ENCODE peak calls at places on chromosome 22, in eight cellular contexts. D, Q, S, E, A, K, F and R are unnamed samples.

GRCh38 chr22:27662359-27663030 is 139.1 kb downstream of the MN1 start:
- DNase-seq in F (no peak), Q (peak), E (no peak), A (no peak), S (no peak), K (no peak), D (no peak), R (peak)

GRCh38 chr22:48187272-48187855 is 1424.9 kb downstream of the TBC1D22A start:
- DNase-seq in D (no peak), F (no peak), K (no peak), E (no peak), S (no peak), Q (no peak), A (no peak), R (no peak)

GRCh38 chr22:45460288-45461109 is 42.2 kb upstream of the FBLN1 start:
- DNase-seq in S (no peak), K (no peak), A (no peak), D (no peak), E (no peak), Q (peak), F (no peak), R (peak)

GRCh38 chr22:37032134-37032534 is 12.6 kb downstream of the MPST start:
- DNase-seq in E (no peak), F (peak), S (no peak), D (no peak), A (no peak), K (no peak), Q (no peak), R (no peak)

GRCh38 chr22:44670220-44670983 is 31.6 kb upstream of the PRR5 start:
- DNase-seq in S (no peak), E (no peak), A (no peak), K (no peak), F (no peak), Q (no peak), D (no peak), R (no peak)

GRCh38 chr22:47285981-47286380 is 523.5 kb downstream of the TBC1D22A start:
- DNase-seq in E (no peak), S (no peak), K (no peak), A (no peak), F (no peak), D (no peak), Q (no peak), R (no peak)

GRCh38 chr22:26642465-26643367 is 14.7 kb upstream of the MIAT start:
- DNase-seq in A (no peak), Q (no peak), K (no peak), S (peak), D (no peak), E (no peak), F (no peak), R (no peak)

GRCh38 chr22:43955883-43956286 is 643 bp downstream of the SAMM50 start:
- DNase-seq in S (no peak), K (no peak), A (no peak), D (no peak), Q (no peak), F (peak), E (no peak), R (no peak)

GRCh38 chr22:44521326-44521725 is 23.3 kb upstream of the RTL6 start:
- DNase-seq in D (no peak), Q (no peak), S (no peak), E (no peak), A (no peak), F (no peak), K (no peak), R (no peak)

GRCh38 chr22:37186997-37187522 is 987 bp downstream of the C1QTNF6 start:
- DNase-seq in E (no peak), F (no peak), S (no peak), A (no peak), K (no peak), Q (no peak), D (no peak), R (no peak)

GRCh38 chr22:33687464-33687863 is 232.8 kb downstream of the LARGE1 start:
- DNase-seq in S (no peak), F (no peak), K (no peak), D (no peak), Q (no peak), A (no peak), E (no peak), R (no peak)

GRCh38 chr22:49267996-49268395 is 559.7 kb downstream of the BRD1 start:
- DNase-seq in S (no peak), D (no peak), Q (no peak), K (no peak), A (no peak), E (no peak), F (no peak), R (no peak)

GRCh38 chr22:46619830-46620501 is at the start of gene GRAMD4:
- DNase-seq in E (peak), F (no peak), Q (no peak), S (no peak), A (no peak), D (no peak), K (no peak), R (no peak)

GRCh38 chr22:37549704-37550059 is 10.6 kb upstream of the CDC42EP1 start:
- DNase-seq in D (peak), K (no peak), F (no peak), A (peak), S (no peak), E (no peak), Q (no peak), R (no peak)

GRCh38 chr22:28442951-28443876 is 236.4 kb downstream of the TTC28 start:
- DNase-seq in D (peak), A (peak), K (no peak), E (peak), F (peak), Q (peak), S (peak), R (peak)

GRCh38 chr22:43152355-43153071 is 1.2 kb downstream of the TSPO start:
- DNase-seq in E (no peak), S (peak), F (peak), D (peak), A (peak), K (no peak), Q (peak), R (peak)

GRCh38 chr22:47207387-47207786 is 444.9 kb downstream of the TBC1D22A start:
- DNase-seq in F (no peak), K (no peak), S (no peak), D (peak), Q (peak), A (no peak), E (no peak), R (no peak)

GRCh38 chr22:21712751-21713427 is 22.7 kb downstream of the YPEL1 start:
- DNase-seq in E (peak), A (peak), S (peak), K (no peak), F (peak), D (peak), Q (peak), R (peak)

GRCh38 chr22:20494978-20495860 is at the start of gene KLHL22:
- DNase-seq in D (peak), S (no peak), Q (peak), A (peak), K (no peak), F (peak), E (peak), R (no peak)

GRCh38 chr22:38243007-38243775 is 29.6 kb downstream of the TMEM184B start:
- DNase-seq in F (peak), D (no peak), A (peak), E (peak), Q (peak), S (no peak), K (no peak), R (no peak)

GRCh38 chr22:47547881-47548630 is 785.6 kb downstream of the TBC1D22A start:
- DNase-seq in D (no peak), Q (no peak), K (no peak), E (no peak), A (no peak), S (no peak), F (no peak), R (no peak)

GRCh38 chr22:46031965-46032851 is 55.2 kb upstream of the WNT7B start:
- DNase-seq in E (no peak), A (no peak), Q (no peak), S (no peak), K (no peak), D (peak), F (no peak), R (no peak)

GRCh38 chr22:20268350-20269012 is 363 bp upstream of the RTN4R start:
- DNase-seq in A (peak), F (peak), K (no peak), E (peak), D (peak), S (peak), Q (peak), R (no peak)

GRCh38 chr22:27866136-27867091 is 52.6 kb downstream of the PITPNB start:
- DNase-seq in Q (no peak), S (no peak), E (no peak), K (peak), F (peak), A (no peak), D (no peak), R (peak)

GRCh38 chr22:48578138-48579034 is 1249.3 kb downstream of the BRD1 start:
- DNase-seq in K (no peak), E (no peak), Q (no peak), A (no peak), F (no peak), D (no peak), S (no peak), R (no peak)

GRCh38 chr22:50302564-50302963 is 4.9 kb downstream of the PLXNB2 start:
- DNase-seq in D (no peak), A (no peak), F (no peak), S (no peak), K (no peak), Q (no peak), E (no peak), R (no peak)
- TF ChIP-seq CTCF in D (no peak), A (no peak), F (no peak), S (no peak), K (no peak), Q (no peak), E (no peak), R (no peak)

DNA sequence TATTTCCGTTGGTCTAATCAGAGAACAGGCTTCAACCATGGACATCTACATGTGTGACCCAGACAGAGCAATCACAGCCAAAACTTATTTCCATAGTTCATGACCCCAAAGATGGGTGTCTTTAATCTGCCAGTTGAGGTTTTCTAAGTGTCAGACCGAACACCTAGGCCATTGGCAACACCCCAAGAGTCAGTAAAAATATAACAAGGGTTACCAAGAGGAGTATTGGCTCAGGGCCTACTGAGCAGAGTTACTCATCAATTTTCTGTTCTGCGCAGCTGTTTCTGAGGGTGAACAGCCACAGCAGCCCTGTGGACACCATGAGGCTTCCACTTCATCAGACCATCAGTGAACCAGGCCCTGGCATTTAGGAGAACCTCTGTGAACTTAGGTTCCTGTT is 18.8 kb downstream of the GUCD1 start:
- DNase-seq in Q (no peak), K (no peak), E (no peak), F (no peak), D (no peak), S (no peak), A (no peak), R (no peak)
- TF ChIP-seq CTCF in Q (no peak), K (no peak), E (no peak), F (no peak), D (no peak), S (no peak), A (no peak), R (no peak)

GRCh38 chr22:41833369-41834004 is 582 bp downstream of the SREBF2 start:
- DNase-seq in A (peak), S (peak), K (no peak), F (no peak), D (peak), E (peak), Q (peak), R (no peak)
- TF ChIP-seq CTCF in A (no peak), S (no peak), K (no peak), F (no peak), D (no peak), E (no peak), Q (no peak), R (no peak)

GRCh38 chr22:35684732-35685131 is 32.9 kb upstream of the APOL5 start:
- DNase-seq in K (no peak), F (no peak), Q (no peak), E (no peak), A (no peak), S (no peak), D (no peak), R (no peak)

GRCh38 chr22:35685731-35686130 is 31.9 kb upstream of the APOL5 start:
- DNase-seq in F (peak), K (no peak), Q (no peak), S (no peak), E (no peak), D (no peak), A (no peak), R (no peak)

GRCh38 chr22:35686298-35686697 is 31.4 kb upstream of the APOL5 start:
- DNase-seq in K (no peak), S (no peak), D (no peak), A (no peak), F (no peak), E (no peak), Q (no peak), R (no peak)

GRCh38 chr22:35683560-35683959 is 34.1 kb upstream of the APOL5 start:
- DNase-seq in D (no peak), Q (no peak), S (no peak), F (no peak), A (no peak), E (no peak), K (no peak), R (no peak)

GRCh38 chr22:35684270-35684700 is 33.4 kb upstream of the APOL5 start:
- DNase-seq in K (no peak), E (peak), D (peak), S (no peak), Q (peak), A (peak), F (peak), R (peak)
- TF ChIP-seq CTCF in K (no peak), E (peak), D (peak), S (no peak), Q (no peak), A (no peak), F (no peak), R (peak)

GRCh38 chr22:31140746-31141145 is 438 bp upstream of the PLA2G3 start:
- DNase-seq in E (no peak), K (no peak), A (no peak), Q (no peak), F (no peak), S (no peak), D (no peak), R (no peak)

GRCh38 chr22:31139866-31140716 is at the start of gene PLA2G3:
- DNase-seq in K (no peak), A (no peak), D (no peak), S (no peak), E (no peak), F (peak), Q (peak), R (no peak)

GRCh38 chr22:31142285-31142684 is 2.0 kb upstream of the PLA2G3 start:
- DNase-seq in A (no peak), K (no peak), D (no peak), Q (no peak), F (peak), S (no peak), E (no peak), R (no peak)

GRCh38 chr22:31143038-31143437 is 2.7 kb upstream of the PLA2G3 start:
- DNase-seq in S (no peak), E (no peak), K (no peak), Q (no peak), D (no peak), F (no peak), A (no peak), R (no peak)

GRCh38 chr22:31141551-31141950 is 1.2 kb upstream of the PLA2G3 start:
- DNase-seq in A (no peak), E (no peak), D (no peak), K (no peak), S (no peak), Q (no peak), F (no peak), R (no peak)
- TF ChIP-seq CTCF in A (no peak), E (no peak), D (no peak), K (no peak), S (no peak), Q (no peak), F (no peak), R (no peak)

DNA sequence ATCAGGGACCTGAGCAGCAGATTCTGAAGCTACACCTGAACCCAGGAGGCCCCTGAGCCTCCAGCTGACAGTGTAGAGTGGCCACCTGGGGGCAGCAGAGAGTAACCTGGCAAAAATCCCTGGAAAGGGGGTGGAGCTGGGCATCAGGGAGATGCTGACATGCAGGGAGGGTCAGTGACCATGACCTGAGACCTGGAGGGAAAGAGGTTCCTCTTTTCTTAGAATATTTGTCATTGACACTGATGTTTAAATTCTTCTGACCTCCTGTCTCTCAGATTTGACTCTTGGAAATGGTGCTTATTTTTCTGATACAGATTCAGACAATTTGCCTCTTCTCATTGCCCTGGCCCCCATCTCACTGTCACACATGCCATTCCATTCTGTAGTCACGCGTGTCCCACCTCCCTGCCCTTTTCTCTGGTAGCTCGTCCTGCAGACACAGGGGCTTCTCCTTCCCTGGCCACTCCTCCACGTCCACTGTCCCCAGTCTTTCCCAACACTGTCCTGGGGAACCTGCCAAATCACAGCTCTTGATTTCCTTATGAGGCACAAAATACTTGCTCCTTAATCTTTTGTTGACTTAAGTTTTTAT is 117.2 kb upstream of the IGLL5 start:
- DNase-seq in Q (peak), D (peak), S (peak), K (no peak), A (peak), F (peak), E (peak), R (no peak)
- TF ChIP-seq CTCF in Q (peak), D (peak), S (peak), K (peak), A (peak), F (peak), E (peak), R (peak)

DNA sequence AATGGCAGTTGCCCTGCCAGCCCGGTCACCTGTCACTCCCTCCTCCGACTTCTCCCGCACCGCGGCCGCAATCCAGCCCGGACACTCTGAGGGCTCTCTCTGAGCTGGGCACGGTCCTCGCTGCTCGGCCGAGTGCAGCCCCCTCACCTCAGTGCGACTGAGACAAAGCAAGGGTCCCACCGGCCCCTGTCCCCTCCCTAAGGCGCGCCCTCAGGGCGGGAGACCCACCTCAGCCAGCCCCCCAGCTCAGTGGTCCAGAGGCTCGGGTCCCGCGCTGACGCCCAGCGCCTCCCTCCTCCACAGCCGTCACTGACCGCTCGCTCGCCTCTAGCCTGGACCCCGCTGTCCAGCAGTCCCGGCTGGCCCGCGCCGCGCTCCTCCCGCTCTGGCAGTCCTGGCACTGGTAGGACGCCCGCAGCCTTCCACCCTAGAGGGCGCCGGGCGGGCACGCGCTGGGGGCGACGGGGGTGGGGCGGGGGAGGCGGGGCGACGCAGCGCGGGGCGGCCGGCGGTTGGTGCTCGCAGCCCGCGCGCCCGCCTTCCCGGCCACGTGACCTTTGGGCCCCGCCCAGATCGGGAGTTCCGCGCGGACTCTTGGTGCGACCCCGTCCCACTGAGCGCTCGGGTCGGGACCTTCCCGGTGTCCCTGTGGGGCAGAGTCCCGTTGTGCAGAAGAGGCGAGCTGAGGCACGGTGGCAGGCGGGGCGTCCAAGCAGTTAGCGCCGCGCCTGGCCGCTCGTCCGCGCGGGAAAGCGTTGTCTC is 7.9 kb upstream of the L3MBTL2 start:
- DNase-seq in Q (peak), E (peak), S (peak), K (no peak), D (peak), A (peak), F (peak), R (no peak)
- TF ChIP-seq CTCF in Q (no peak), E (no peak), S (no peak), K (peak), D (no peak), A (no peak), F (peak), R (peak)